ENCODE peak calls at places on chromosomes 1 and 21, in six cellular contexts. H is stomach, Y is RWPE1, A is lower lobe of right lung, V is HCT116, G is body of pancreas. N is an unnamed sample.

GRCh38 chr1:14215151-14215550 is 383.3 kb upstream of the KAZN start:
- DNase-seq in G (no peak), Y (peak; percentile 50), V (no peak), H (no peak), A (no peak), N (no peak)

GRCh38 chr21:15422761-15423160 is 307.0 kb upstream of the USP25 start:
- DNase-seq in G (no peak), A (no peak), H (no peak), Y (peak; percentile 56), V (no peak), N (no peak)

GRCh38 chr1:30342535-30343141 is 380.7 kb downstream of the MATN1 start:
- DNase-seq in A (no peak), G (no peak), H (no peak), V (no peak), Y (no peak), N (no peak)

GRCh38 chr1:102580806-102581205 is 527.5 kb downstream of the COL11A1 start:
- DNase-seq in V (no peak), A (no peak), G (no peak), Y (no peak), H (no peak), N (no peak)

GRCh38 chr1:41355356-41355755 is 5.9 kb upstream of the FOXO6 start:
- DNase-seq in Y (no peak), V (no peak), A (no peak), H (no peak), G (no peak), N (no peak)

GRCh38 chr21:38126677-38127271 is 130.0 kb upstream of the KCNJ15 start:
- DNase-seq in A (peak; percentile 65), H (peak; percentile 57), G (peak; percentile 65), V (peak; percentile 1), Y (peak; percentile 64), N (peak; percentile 65)

GRCh38 chr1:164685656-164686055 is 126.7 kb downstream of the PBX1 start:
- DNase-seq in V (no peak), H (no peak), G (no peak), Y (no peak), A (no peak), N (no peak)

GRCh38 chr1:118983558-118984021 is 4.6 kb downstream of the TBX15 start:
- DNase-seq in A (no peak), G (no peak), H (no peak), Y (no peak), V (no peak), N (no peak)

GRCh38 chr1:47650606-47651005 is 212.8 kb downstream of the FOXD2 start:
- DNase-seq in V (no peak), A (no peak), Y (no peak), H (no peak), G (no peak), N (no peak)

GRCh38 chr1:118097622-118098348 is 87.2 kb downstream of the SPAG17 start:
- DNase-seq in Y (no peak), A (no peak), V (no peak), H (no peak), G (no peak), N (no peak)

GRCh38 chr1:7549693-7550161 is 221.4 kb upstream of the VAMP3 start:
- DNase-seq in G (no peak), H (no peak), V (no peak), A (peak; percentile 8), Y (peak; percentile 41), N (peak; percentile 21)

GRCh38 chr21:36627242-36627641 is 71.7 kb upstream of the SIM2 start:
- DNase-seq in H (no peak), G (no peak), A (no peak), V (no peak), Y (peak; percentile 44), N (no peak)

GRCh38 chr1:155671750-155672149 is 16.8 kb downstream of the YY1AP1 start:
- DNase-seq in H (no peak), A (no peak), G (no peak), V (no peak), Y (no peak), N (no peak)

GRCh38 chr1:155673003-155673402 is 15.6 kb downstream of the YY1AP1 start:
- DNase-seq in Y (no peak), V (no peak), H (no peak), A (no peak), G (no peak), N (no peak)

DNA sequence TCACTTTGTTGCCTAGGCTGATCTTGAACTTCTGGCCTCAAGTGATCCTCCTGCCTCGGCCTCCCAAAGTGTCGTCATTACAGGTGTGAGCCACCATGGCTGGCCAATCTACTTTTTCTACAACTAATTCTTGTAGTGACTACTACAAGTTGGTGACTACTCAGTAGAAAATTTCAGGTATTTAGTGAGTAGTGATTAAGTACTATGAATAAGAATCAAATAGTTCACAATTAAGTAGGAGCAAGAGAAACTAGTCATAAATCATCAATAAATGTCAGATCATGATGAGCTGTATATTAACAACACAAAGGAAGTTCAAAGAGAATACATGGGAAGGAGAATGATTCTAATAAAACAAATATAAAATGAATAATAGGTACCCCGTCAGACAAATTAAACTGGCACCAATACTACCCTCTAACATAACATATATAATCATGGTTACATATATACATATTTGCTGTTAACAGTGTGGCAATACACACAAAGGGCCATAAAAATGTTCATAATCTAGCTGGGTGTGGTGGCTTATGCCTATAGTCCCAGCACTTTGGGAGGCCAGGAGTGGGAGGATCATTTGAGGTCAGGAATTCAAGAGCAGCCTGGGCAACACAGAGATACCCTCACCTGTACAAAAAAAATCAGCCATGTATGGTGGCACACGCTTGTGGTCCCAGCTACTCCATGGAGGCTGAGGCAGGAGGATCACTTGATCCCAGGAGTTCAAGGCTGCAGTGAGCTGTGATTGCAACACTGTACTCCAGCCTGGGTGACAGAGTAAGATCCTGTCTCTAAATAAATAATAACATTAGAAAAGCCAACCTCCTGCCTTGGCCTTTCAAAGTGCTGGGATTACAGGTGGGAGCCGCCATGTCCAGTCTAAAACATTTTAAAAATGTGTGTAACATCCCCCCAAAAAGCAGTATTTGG is 19.1 kb downstream of the YY1AP1 start:
- DNase-seq in Y (no peak), V (no peak), A (no peak), H (no peak), G (no peak), N (no peak)
- H3K27ac ChIP-seq in Y (no peak overlapping the region), V (no peak overlapping the region), A (no peak overlapping the region), H (no peak overlapping the region), G (no peak overlapping the region), N (no peak overlapping the region)

DNA sequence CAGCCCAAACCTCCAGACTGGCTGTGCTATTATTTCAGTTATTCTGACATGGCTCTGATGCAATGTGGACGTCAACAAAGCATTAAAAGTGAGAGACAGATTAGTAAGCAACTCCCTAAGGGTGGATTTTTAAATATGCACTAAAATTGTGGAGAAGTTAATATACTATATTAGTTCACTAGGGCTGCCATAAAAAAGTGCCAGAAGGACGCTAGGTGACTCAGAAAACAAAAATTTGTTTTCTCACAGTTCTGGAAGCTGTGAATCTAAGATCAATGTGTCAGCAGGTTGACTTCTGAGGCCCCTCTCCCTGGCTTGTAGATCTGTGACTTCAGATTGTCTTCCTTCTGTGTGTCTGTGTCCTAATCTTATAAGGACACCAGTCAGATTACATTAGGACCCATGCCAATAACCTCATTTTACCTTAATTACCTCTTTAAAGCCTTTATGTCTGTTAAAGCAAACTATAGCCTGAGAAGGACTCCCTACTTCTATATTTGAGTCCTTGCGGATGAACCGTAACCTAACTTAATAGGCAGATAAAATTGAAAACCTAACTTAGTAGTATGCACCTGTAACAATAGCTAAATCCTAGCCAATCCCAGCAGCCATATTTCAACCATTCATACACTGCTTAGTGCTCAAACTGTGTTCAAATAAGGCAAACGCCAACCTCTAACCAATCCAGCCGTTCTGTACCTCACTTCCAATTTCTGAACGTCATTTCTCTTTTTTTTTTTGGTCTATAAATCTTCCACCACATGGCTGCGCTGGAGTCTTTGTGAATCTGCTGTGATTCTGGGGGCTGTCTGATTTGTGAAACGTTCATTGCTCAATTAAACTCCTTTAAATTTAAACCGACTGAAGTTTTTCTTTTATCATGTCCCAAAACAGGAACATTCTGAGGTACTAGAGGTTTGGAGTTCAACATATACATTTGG is 65.9 kb upstream of the BACH1 start:
- DNase-seq in H (no peak), G (no peak), V (no peak), Y (peak; percentile 36), A (no peak), N (no peak)
- TF ChIP-seq CTCF in H (no peak), G (no peak), V (no peak), Y (no peak), A (no peak), N (peak; percentile 11)

GRCh38 chr1:165768513-165769394 is at the start of gene TMCO1:
- DNase-seq in G (peak; percentile 93), V (peak; percentile 97), A (peak; percentile 96), Y (peak; percentile 99), H (peak; percentile 95), N (peak; percentile 97)

GRCh38 chr1:165773324-165773965 is 4.8 kb upstream of the TMCO1 start:
- DNase-seq in Y (peak; percentile 60), G (no peak), V (peak; percentile 53), H (no peak), A (no peak), N (peak; percentile 66)

GRCh38 chr1:165772739-165773138 is 4.1 kb upstream of the TMCO1 start:
- DNase-seq in H (no peak), V (no peak), A (no peak), Y (no peak), G (no peak), N (no peak)
- H3K27ac ChIP-seq in H (no peak overlapping the region), V (peak overlapping the region; percentile 35), A (no peak overlapping the region), Y (no peak overlapping the region), G (no peak overlapping the region), N (peak overlapping the region; percentile 70)

DNA sequence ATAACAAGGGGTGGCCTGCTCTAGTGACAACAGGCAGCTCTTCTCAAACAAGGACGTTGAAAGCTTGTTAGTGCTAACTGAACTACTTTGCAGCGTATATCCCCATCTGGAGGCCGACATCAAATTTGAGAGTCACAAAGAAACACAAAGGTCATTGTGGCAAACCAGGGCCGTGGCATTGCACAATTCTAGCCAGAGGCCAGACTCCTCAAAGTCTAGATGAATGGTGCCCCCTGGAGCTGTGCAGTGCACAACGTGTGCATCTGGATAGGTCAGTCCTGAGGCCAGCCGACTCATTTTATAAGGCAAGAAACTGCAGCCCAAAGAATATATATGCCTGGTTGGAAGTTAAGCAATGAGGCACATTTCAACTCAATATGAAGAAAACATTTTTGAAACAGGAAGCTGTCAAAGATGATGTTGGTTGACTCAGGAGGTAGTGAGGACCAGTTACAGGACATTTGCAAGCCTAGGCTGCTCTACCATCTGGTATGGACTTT is 459.3 kb upstream of the RUNX1 start:
- DNase-seq in A (peak; percentile 84), Y (no peak), V (peak; percentile 58), H (peak; percentile 43), G (peak; percentile 20), N (no peak)
- TF ChIP-seq CTCF in A (peak; percentile 40), Y (no peak), V (peak; percentile 46), H (no peak), G (peak; percentile 40), N (peak; percentile 26)

GRCh38 chr1:207202480-207202879 is 98.4 kb downstream of the C4BPA start:
- DNase-seq in Y (no peak), H (no peak), G (no peak), V (no peak), A (no peak), N (no peak)
- H3K27ac ChIP-seq in Y (no peak overlapping the region), H (no peak overlapping the region), G (no peak overlapping the region), V (no peak overlapping the region), A (no peak overlapping the region), N (no peak overlapping the region)

N was measured in RWPE2.